ENCODE peak calls at places on chromosomes 5 and 9, in eight cellular contexts. M is mammary epithelial cell; P is lower lobe of right lung; S is cardiac muscle cell; X is endothelial cell of umbilical vein; U is IMR-90; L is effector memory CD4-positive, alpha-beta T cell; G is left lung. Y is an unnamed sample. For H3K4me1, the result is how much of the 10 kb centered on the place peaks cover.

GRCh38 chr5:132227485-132228240 is at the start of gene P4HA2:
- DNase-seq in P (peak), L (no peak), M (peak), U (peak), X (peak), S (peak), G (peak), Y (peak)

GRCh38 chr9:126564128-126564527 is 49.6 kb upstream of the LMX1B start:
- DNase-seq in S (no peak), G (no peak), U (no peak), X (no peak), M (no peak), L (no peak), P (no peak), Y (no peak)

GRCh38 chr5:67094476-67095300 is 101.9 kb downstream of the CD180 start:
- DNase-seq in L (no peak), U (peak), X (peak), G (no peak), M (peak), S (peak), P (no peak), Y (no peak)

GRCh38 chr5:62538017-62538942 is 40.3 kb upstream of the LRRC70 start:
- DNase-seq in P (no peak), S (peak), M (peak), U (peak), L (no peak), G (no peak), X (peak), Y (no peak)

GRCh38 chr5:179257190-179257741 is 88.0 kb downstream of the ADAMTS2 start:
- DNase-seq in P (no peak), S (no peak), X (no peak), U (no peak), G (peak), M (no peak), L (no peak), Y (peak)

GRCh38 chr9:99485461-99485860 is 263.4 kb downstream of the SEC61B start:
- DNase-seq in U (peak), S (peak), X (no peak), M (no peak), P (no peak), L (no peak), G (no peak), Y (no peak)

GRCh38 chr5:10601246-10602030 is 37.6 kb downstream of the ANKRD33B start:
- DNase-seq in S (peak), G (no peak), X (peak), P (peak), U (peak), L (no peak), M (peak), Y (peak)

GRCh38 chr9:72753261-72753893 is 199.5 kb downstream of the ALDH1A1 start:
- DNase-seq in P (no peak), L (no peak), G (peak), M (no peak), U (peak), X (peak), S (peak), Y (no peak)

GRCh38 chr9:33082135-33082534 is 5.7 kb upstream of the SMU1 start:
- DNase-seq in L (no peak), S (no peak), G (no peak), X (peak), P (no peak), U (no peak), M (no peak), Y (peak)

GRCh38 chr5:98880598-98880997 is 48.2 kb downstream of the CHD1 start:
- DNase-seq in G (no peak), P (no peak), U (no peak), L (no peak), X (no peak), M (no peak), S (no peak), Y (no peak)

GRCh38 chr5:82406200-82406773 is 128.1 kb upstream of the RPS23 start:
- DNase-seq in S (peak), X (peak), M (peak), L (no peak), P (no peak), U (peak), G (no peak), Y (no peak)

GRCh38 chr5:3099954-3100353 is 348.5 kb upstream of the IRX2 start:
- DNase-seq in G (no peak), M (no peak), L (no peak), U (no peak), S (no peak), X (no peak), P (no peak), Y (no peak)

GRCh38 chr9:117314021-117314420 is 100.8 kb downstream of the ASTN2 start:
- DNase-seq in G (no peak), X (no peak), P (no peak), S (no peak), M (no peak), L (no peak), U (no peak), Y (no peak)

GRCh38 chr9:89661391-89661949 is 56.7 kb downstream of the GADD45G start:
- DNase-seq in U (no peak), P (peak), G (peak), S (no peak), X (no peak), L (no peak), M (no peak), Y (no peak)

GRCh38 chr9:126357074-126357473 is 30.4 kb downstream of the MVB12B start:
- DNase-seq in G (no peak), U (no peak), X (no peak), S (no peak), M (peak), P (no peak), L (no peak), Y (no peak)

GRCh38 chr9:69476797-69477196 is 151.8 kb downstream of the ENTREP1 start:
- DNase-seq in M (no peak), P (no peak), L (no peak), G (no peak), S (no peak), X (no peak), U (no peak), Y (no peak)

GRCh38 chr5:154384480-154385235 is 61.1 kb upstream of the SAP30L start:
- DNase-seq in L (no peak), U (no peak), P (no peak), M (no peak), S (no peak), X (no peak), G (no peak), Y (no peak)

GRCh38 chr5:56829137-56829536 is 13.8 kb downstream of the MAP3K1 start:
- DNase-seq in X (no peak), G (no peak), P (no peak), L (peak), U (peak), M (peak), S (no peak), Y (no peak)

GRCh38 chr5:42057254-42057690 is 132.2 kb downstream of the FBXO4 start:
- DNase-seq in S (peak), U (peak), M (peak), X (peak), G (no peak), L (peak), P (no peak), Y (peak)

GRCh38 chr5:14110680-14111079 is 32.5 kb upstream of the TRIO start:
- DNase-seq in M (peak), P (no peak), S (peak), G (no peak), X (no peak), L (no peak), U (peak), Y (no peak)

GRCh38 chr9:136228107-136228875 is 17.3 kb downstream of the QSOX2 start:
- DNase-seq in P (no peak), L (no peak), X (peak), U (peak), G (peak), S (peak), M (peak), Y (no peak)

GRCh38 chr5:153513171-153513570 is 22.7 kb downstream of the GRIA1 start:
- DNase-seq in X (no peak), P (no peak), L (no peak), S (peak), M (no peak), G (no peak), U (peak), Y (no peak)

GRCh38 chr5:112109331-112109993 is 309.6 kb downstream of the EPB41L4A start:
- DNase-seq in M (peak), S (peak), P (peak), L (no peak), X (no peak), U (peak), G (no peak), Y (peak)

GRCh38 chr9:125513634-125514413 is 193.2 kb downstream of the MAPKAP1 start:
- DNase-seq in S (peak), G (no peak), U (peak), X (peak), L (no peak), M (peak), P (peak), Y (no peak)

GRCh38 chr5:88847410-88847809 is 35.6 kb downstream of the MEF2C start:
- DNase-seq in M (no peak), U (no peak), X (no peak), P (no peak), L (no peak), S (no peak), G (no peak), Y (no peak)

GRCh38 chr9:107782381-107782780 is 292.8 kb upstream of the KLF4 start:
- DNase-seq in G (no peak), L (no peak), S (peak), U (peak), P (no peak), M (no peak), X (no peak), Y (no peak)

GRCh38 chr5:172886974-172887491 is 53.0 kb downstream of the ERGIC1 start:
- DNase-seq in U (peak), G (peak), S (peak), P (peak), X (peak), L (no peak), M (peak), Y (peak)

GRCh38 chr5:76547242-76547890 is 75.8 kb downstream of the F2RL2 start:
- DNase-seq in M (no peak), S (no peak), U (no peak), G (no peak), L (peak), P (no peak), X (no peak), Y (no peak)

GRCh38 chr9:121764371-121764730 is 112.9 kb downstream of the DAB2IP start:
- DNase-seq in G (peak), U (no peak), S (no peak), M (no peak), P (no peak), X (no peak), L (no peak), Y (no peak)

GRCh38 chr9:79883073-79883645 is 311.4 kb downstream of the TLE4 start:
- DNase-seq in S (no peak), U (no peak), M (no peak), X (no peak), P (no peak), G (no peak), L (peak), Y (no peak)

GRCh38 chr9:75102177-75102790 is 14.0 kb downstream of the OSTF1 start:
- DNase-seq in X (no peak), L (no peak), M (no peak), G (no peak), S (no peak), P (no peak), U (no peak), Y (no peak)

GRCh38 chr5:143800715-143801114 is 11.2 kb upstream of the HMHB1 start:
- DNase-seq in L (no peak), U (no peak), S (no peak), M (no peak), P (no peak), G (no peak), X (no peak), Y (no peak)

GRCh38 chr5:145936401-145937131 is at the start of gene SH3RF2:
- DNase-seq in S (peak), M (peak), L (no peak), U (peak), X (peak), G (peak), P (peak), Y (peak)

GRCh38 chr5:91456928-91457571 is 73.9 kb upstream of the ARRDC3 start:
- DNase-seq in L (no peak), X (no peak), G (no peak), U (no peak), M (no peak), P (no peak), S (no peak), Y (no peak)

GRCh38 chr9:7273575-7273974 is 515.8 kb downstream of the KDM4C start:
- DNase-seq in U (peak), P (no peak), G (no peak), L (no peak), S (peak), M (no peak), X (no peak), Y (no peak)

DNA sequence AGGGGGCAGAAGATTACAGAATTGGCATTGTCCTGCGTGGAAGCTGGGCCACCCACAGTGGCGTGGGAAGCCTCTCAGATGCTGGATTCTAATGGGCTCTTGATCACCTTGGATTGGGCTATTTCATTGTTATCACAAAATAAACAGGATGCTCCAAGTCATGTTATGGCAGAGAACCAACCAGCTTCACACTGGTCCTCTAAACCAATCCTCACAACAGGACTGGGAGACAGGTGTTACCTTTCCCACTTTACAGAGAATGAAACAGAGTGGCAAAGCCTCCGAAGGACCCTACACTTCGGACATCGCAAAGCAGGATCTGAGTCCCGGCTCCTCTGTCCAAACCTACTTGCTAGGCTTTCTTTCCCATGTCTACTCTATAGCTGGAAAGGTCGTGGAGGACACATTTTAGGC is 447 bp upstream of the SMIM3 start:
- DNase-seq in L (no peak), G (no peak), U (peak), S (peak), M (no peak), X (peak), P (no peak), Y (no peak)
- H3K27ac ChIP-seq in L (peak), G (peak), U (peak), S (peak), M (peak), X (no peak), P (peak), Y (peak)

GRCh38 chr5:159092288-159092687 is 7.4 kb downstream of the EBF1 start:
- DNase-seq in X (no peak), S (no peak), U (no peak), M (no peak), P (no peak), L (no peak), G (no peak), Y (no peak)

GRCh38 chr5:159096555-159097460 is 2.9 kb downstream of the EBF1 start:
- DNase-seq in U (no peak), S (no peak), X (no peak), P (no peak), L (no peak), M (no peak), G (no peak), Y (no peak)

GRCh38 chr5:159095218-159095617 is 4.5 kb downstream of the EBF1 start:
- DNase-seq in X (no peak), G (no peak), S (no peak), U (no peak), P (no peak), L (no peak), M (no peak), Y (no peak)

GRCh38 chr5:159095882-159096554 is 3.7 kb downstream of the EBF1 start:
- DNase-seq in L (no peak), M (no peak), S (peak), P (no peak), U (no peak), X (no peak), G (no peak), Y (no peak)

GRCh38 chr5:159094745-159095144 is 5.0 kb downstream of the EBF1 start:
- DNase-seq in U (peak), X (peak), S (peak), P (peak), L (no peak), M (no peak), G (no peak), Y (no peak)
- H3K4me1 ChIP-seq in U (under half), X (under half), S (under half), P (under half), L (under half), M (under half), G (under half), Y (under half)

DNA sequence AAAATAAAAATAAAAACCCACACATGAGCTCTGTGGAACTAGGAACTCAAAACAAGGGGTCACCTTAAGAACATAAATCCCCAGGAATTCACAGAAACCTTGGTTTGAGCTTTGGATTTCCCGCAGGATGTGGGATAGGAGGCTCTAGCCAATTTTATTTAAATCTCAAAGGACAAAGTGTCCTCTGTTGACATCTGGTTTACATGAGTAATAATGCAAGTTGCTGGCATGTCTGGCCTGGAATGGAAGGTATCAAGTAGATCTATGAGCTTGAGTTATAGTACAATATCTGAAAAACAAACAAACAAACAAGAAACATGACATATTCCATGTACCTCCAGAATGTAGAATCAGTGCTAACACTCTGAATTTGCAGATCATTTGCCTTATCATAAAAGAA is 94.2 kb upstream of the SLIT3 start:
- DNase-seq in P (no peak), L (no peak), S (no peak), G (no peak), U (no peak), M (peak), X (no peak), Y (no peak)
- H3K27ac ChIP-seq in P (no peak), L (no peak), S (no peak), G (no peak), U (no peak), M (no peak), X (no peak), Y (no peak)

DNA sequence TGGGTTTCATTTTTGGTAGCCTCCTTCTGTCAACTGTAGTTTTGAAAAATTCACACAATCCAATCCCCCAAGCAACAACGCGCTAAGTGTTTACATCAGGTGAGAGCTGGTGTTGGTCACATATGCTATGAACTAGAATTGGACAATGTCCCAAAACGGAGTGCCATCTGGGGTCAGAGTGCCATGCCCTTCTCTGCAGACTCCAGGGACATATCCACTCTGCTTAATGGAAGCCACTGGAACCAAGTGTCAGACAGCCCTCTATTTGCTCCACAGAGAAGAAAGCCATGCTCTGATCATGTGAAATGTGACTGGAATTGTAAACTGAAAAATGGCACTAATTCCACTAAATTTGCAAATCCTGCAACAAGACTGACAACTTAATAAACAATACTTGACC is 12.2 kb downstream of the ABCA1 start:
- DNase-seq in S (no peak), X (no peak), M (no peak), G (no peak), U (no peak), P (no peak), L (no peak), Y (no peak)
- H3K4me1 ChIP-seq in S (under half), X (under half), M (under half), G (under half), U (under half), P (under half), L (under half), Y (under half)

GRCh38 chr9:110668528-110669167 is at the start of gene MUSK:
- DNase-seq in S (no peak), L (no peak), M (no peak), G (no peak), X (no peak), U (peak), P (no peak), Y (no peak)
- H3K27ac ChIP-seq in S (no peak), L (no peak), M (no peak), G (no peak), X (no peak), U (peak), P (peak), Y (no peak)

GRCh38 chr9:124206391-124206790 is 51.4 kb upstream of the NEK6 start:
- DNase-seq in M (no peak), S (no peak), L (no peak), G (no peak), X (no peak), U (no peak), P (no peak), Y (no peak)
- H3K4me1 ChIP-seq in M (under half), S (under half), L (under half), G (under half), X (under half), U (under half), P (under half), Y (under half)

GRCh38 chr5:60649288-60649917 is 50.6 kb downstream of the DEPDC1B start:
- DNase-seq in M (peak), X (peak), S (peak), G (no peak), P (no peak), U (peak), L (no peak), Y (no peak)

GRCh38 chr5:60652206-60652605 is 47.8 kb downstream of the DEPDC1B start:
- DNase-seq in P (no peak), M (peak), X (peak), L (no peak), U (peak), G (no peak), S (peak), Y (no peak)
- H3K27ac ChIP-seq in P (no peak), M (peak), X (no peak), L (no peak), U (no peak), G (no peak), S (no peak), Y (no peak)

GRCh38 chr5:1088031-1088430 is 23.8 kb downstream of the SLC12A7 start:
- DNase-seq in L (no peak), S (no peak), X (no peak), M (no peak), G (no peak), U (no peak), P (no peak), Y (no peak)

GRCh38 chr5:1085391-1085790 is 26.5 kb downstream of the SLC12A7 start:
- DNase-seq in L (no peak), U (no peak), G (no peak), X (no peak), P (no peak), M (no peak), S (no peak), Y (no peak)

GRCh38 chr5:1087428-1087827 is 24.4 kb downstream of the SLC12A7 start:
- DNase-seq in L (no peak), X (no peak), U (no peak), P (no peak), G (no peak), M (no peak), S (no peak), Y (no peak)

GRCh38 chr5:1086871-1087270 is 25.0 kb downstream of the SLC12A7 start:
- DNase-seq in P (no peak), U (no peak), X (no peak), M (no peak), L (no peak), G (no peak), S (no peak), Y (no peak)

DNA sequence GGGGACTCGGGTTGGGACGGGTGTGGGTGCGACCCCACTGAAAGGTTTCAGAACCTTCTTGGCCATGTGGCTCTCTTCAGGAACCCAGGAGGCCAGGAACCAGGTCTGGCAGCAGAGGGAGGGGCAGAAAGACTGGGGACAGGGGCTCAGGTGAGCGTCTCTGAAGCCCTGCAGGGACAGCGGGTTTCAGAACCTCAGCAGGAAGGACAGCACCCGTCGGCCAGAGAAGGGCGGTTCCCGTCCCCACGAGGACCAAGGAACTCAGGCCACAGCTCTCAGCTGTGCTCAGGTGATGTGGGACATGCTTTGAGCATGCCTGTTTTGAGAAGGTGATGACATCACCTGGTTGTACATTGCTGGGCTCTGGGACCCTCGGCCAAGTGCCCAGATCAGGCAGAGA is 25.7 kb downstream of the SLC12A7 start:
- DNase-seq in P (no peak), G (no peak), M (no peak), X (no peak), S (no peak), U (no peak), L (no peak), Y (no peak)
- H3K4me1 ChIP-seq in P (under half), G (under half), M (under half), X (under half), S (under half), U (under half), L (under half), Y (under half)

Y was measured in breast epithelium.